ENCODE peak calls at places on chromosomes 7 and 10, in eight cellular contexts. F is gastrocnemius medialis, U is testis, C is uterus, G is A549, H is Peyer's patch, D is IMR-90, K is heart left ventricle. B is an unnamed sample.
A peak's percentile ranks its signal among the peaks of the same experiment; 100 is the strongest.

GRCh38 chr7:94182066-94182465 is 177.9 kb upstream of the BET1 start:
- DNase-seq in F (no peak), U (no peak), C (no peak), G (peak; percentile 61), H (no peak), D (peak; percentile 98), K (no peak), B (no peak)

GRCh38 chr7:4472739-4473138 is 209.4 kb upstream of the FOXK1 start:
- DNase-seq in F (no peak), U (no peak), C (no peak), G (no peak), H (no peak), D (no peak), K (no peak), B (no peak)

GRCh38 chr10:110993024-110993693 is 73.8 kb downstream of the SHOC2 start:
- DNase-seq in F (no peak), U (no peak), C (no peak), G (no peak), H (no peak), D (peak; percentile 91), K (no peak), B (no peak)

GRCh38 chr10:42954776-42955492 is 121.9 kb upstream of the RET start:
- DNase-seq in F (no peak), U (no peak), C (no peak), G (no peak), H (peak; percentile 33), D (no peak), K (peak; percentile 9), B (peak; percentile 61)

GRCh38 chr7:138697535-138698182 is 3.5 kb downstream of the SVOPL start:
- DNase-seq in F (no peak), U (no peak), C (no peak), G (no peak), H (no peak), D (no peak), K (no peak), B (no peak)

GRCh38 chr10:31136951-31137885 is 105.6 kb upstream of the ZNF438 start:
- DNase-seq in F (no peak), U (no peak), C (no peak), G (no peak), H (no peak), D (peak; percentile 69), K (no peak), B (no peak)

GRCh38 chr10:28047061-28047460 is 48.2 kb upstream of the ODAD2 start:
- DNase-seq in F (no peak), U (no peak), C (no peak), G (no peak), H (no peak), D (no peak), K (no peak), B (no peak)

GRCh38 chr10:13049774-13050420 is 48.4 kb upstream of the CCDC3 start:
- DNase-seq in F (no peak), U (no peak), C (no peak), G (no peak), H (no peak), D (no peak), K (no peak), B (no peak)

GRCh38 chr10:44030132-44030531 is 354.8 kb downstream of the CXCL12 start:
- DNase-seq in F (no peak), U (no peak), C (no peak), G (no peak), H (no peak), D (no peak), K (no peak), B (no peak)

GRCh38 chr10:101961591-101962498 is 94.1 kb downstream of the ARMH3 start:
- DNase-seq in F (peak; percentile 82), U (peak; percentile 90), C (no peak), G (no peak), H (no peak), D (peak; percentile 41), K (peak; percentile 82), B (no peak)

GRCh38 chr10:3499120-3499519 is 285.9 kb downstream of the KLF6 start:
- DNase-seq in F (no peak), U (no peak), C (no peak), G (peak; percentile 38), H (no peak), D (peak; percentile 64), K (no peak), B (no peak)

GRCh38 chr10:78549536-78549935 is 515.9 kb downstream of the RPS24 start:
- DNase-seq in F (no peak), U (no peak), C (no peak), G (no peak), H (peak; percentile 21), D (no peak), K (no peak), B (no peak)

GRCh38 chr7:42831953-42832522 is 79.8 kb downstream of the C7orf25 start:
- DNase-seq in F (no peak), U (no peak), C (no peak), G (no peak), H (no peak), D (no peak), K (no peak), B (no peak)

GRCh38 chr7:30411897-30412296 is 66.7 kb downstream of the NOD1 start:
- DNase-seq in F (no peak), U (no peak), C (no peak), G (no peak), H (no peak), D (no peak), K (no peak), B (no peak)

GRCh38 chr10:115082521-115082920 is 10.6 kb upstream of the ATRNL1 start:
- DNase-seq in F (no peak), U (no peak), C (no peak), G (no peak), H (no peak), D (no peak), K (no peak), B (no peak)

DNA sequence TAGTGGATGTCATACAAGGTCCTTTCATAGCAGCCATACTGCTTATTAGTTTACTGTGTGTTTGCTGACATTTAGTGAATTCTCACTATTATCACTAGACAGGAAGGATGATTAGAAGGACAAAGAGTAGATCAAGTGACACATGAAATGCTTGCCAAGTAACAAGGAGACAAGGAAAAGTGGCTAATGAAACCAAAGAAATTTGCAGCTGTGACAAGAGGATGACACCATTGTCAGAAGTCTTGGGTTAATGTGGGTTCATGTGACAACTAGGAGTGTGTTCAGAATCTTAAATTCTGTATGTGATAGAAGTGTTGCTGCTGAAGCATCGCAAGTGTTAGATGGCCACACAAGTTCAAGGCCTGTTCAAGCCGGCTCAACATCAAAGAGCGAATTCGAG is 40.8 kb upstream of the FAM180A start:
- DNase-seq in F (no peak), U (no peak), C (no peak), G (no peak), H (no peak), D (no peak), K (no peak), B (no peak)
- TF ChIP-seq POLR2A in F (no peak), U (no peak), C (no peak), G (no peak), H (no peak), D (no peak), K (no peak), B (no peak)

GRCh38 chr10:71213761-71214440 is 1.5 kb downstream of the UNC5B start:
- DNase-seq in F (no peak), U (peak; percentile 56), C (peak; percentile 66), G (peak; percentile 33), H (peak; percentile 53), D (peak; percentile 80), K (no peak), B (peak; percentile 68)

GRCh38 chr10:71216363-71216695 is 4.0 kb downstream of the UNC5B start:
- DNase-seq in F (no peak), U (no peak), C (no peak), G (no peak), H (peak; percentile 28), D (no peak), K (no peak), B (peak; percentile 22)

GRCh38 chr10:71216751-71217265 is 4.4 kb downstream of the UNC5B start:
- DNase-seq in F (peak; percentile 10), U (no peak), C (no peak), G (no peak), H (peak; percentile 39), D (no peak), K (no peak), B (peak; percentile 54)

GRCh38 chr10:71213127-71213616 is 802 bp downstream of the UNC5B start:
- DNase-seq in F (peak; percentile 60), U (peak; percentile 70), C (peak; percentile 73), G (peak; percentile 75), H (peak; percentile 77), D (peak; percentile 84), K (no peak), B (peak; percentile 71)

DNA sequence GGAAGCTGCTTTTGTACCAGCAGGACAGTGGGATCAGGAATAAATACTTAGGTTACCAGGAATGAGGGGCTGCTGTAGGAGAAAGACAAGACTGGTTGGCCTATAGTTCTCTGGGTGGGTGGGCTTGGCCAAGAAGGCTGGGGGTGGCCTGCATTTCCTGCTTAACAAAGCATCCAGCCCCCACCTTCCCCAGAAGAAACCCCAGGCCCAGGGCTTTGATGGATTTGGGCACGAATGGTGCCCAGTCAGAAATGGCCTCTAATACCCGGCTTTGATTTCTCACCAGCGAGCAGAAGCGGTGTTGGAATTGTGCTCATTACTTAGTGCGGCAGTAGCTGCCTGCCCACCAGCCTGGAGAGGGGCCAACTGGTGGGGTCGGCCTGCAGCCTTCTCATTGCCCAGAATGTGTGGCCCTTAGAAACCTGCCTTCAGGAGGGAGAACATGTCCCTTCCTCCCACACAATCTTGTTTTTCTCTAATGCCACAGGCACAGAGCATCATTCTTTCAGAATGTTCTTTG is 2.3 kb downstream of the UNC5B start:
- DNase-seq in F (no peak), U (no peak), C (no peak), G (no peak), H (peak; percentile 29), D (no peak), K (no peak), B (peak; percentile 52)
- H3K4me3 ChIP-seq in F (no peak overlapping the region), U (no peak overlapping the region), C (no peak overlapping the region), G (no peak overlapping the region), H (no peak overlapping the region), D (no peak overlapping the region), K (peak overlapping the region; percentile 86), B (no peak overlapping the region)

GRCh38 chr7:148862481-148862880 is 21.6 kb downstream of the EZH2 start:
- DNase-seq in F (no peak), U (no peak), C (no peak), G (no peak), H (no peak), D (no peak), K (no peak), B (no peak)
- H3K4me1 ChIP-seq in F (no peaks in the 10 kb centered on the region), U (peaks cover 3% of the 10 kb centered on the region), C (no peaks in the 10 kb centered on the region), G (peaks cover 3% of the 10 kb centered on the region), H (no peaks in the 10 kb centered on the region), D (no peaks in the 10 kb centered on the region), K (no peaks in the 10 kb centered on the region), B (no peaks in the 10 kb centered on the region)

GRCh38 chr10:29326299-29326698 is 37.4 kb downstream of the LYZL1 start:
- DNase-seq in F (no peak), U (no peak), C (no peak), G (no peak), H (no peak), D (no peak), K (no peak), B (no peak)

GRCh38 chr10:29329420-29329819 is 40.5 kb downstream of the LYZL1 start:
- DNase-seq in F (no peak), U (no peak), C (peak; percentile 46), G (no peak), H (no peak), D (peak; percentile 20), K (no peak), B (no peak)

GRCh38 chr10:29328988-29329387 is 40.1 kb downstream of the LYZL1 start:
- DNase-seq in F (peak; percentile 48), U (peak; percentile 39), C (peak; percentile 31), G (no peak), H (peak; percentile 54), D (peak; percentile 64), K (peak; percentile 53), B (no peak)

GRCh38 chr10:29324220-29324831 is 35.5 kb downstream of the LYZL1 start:
- DNase-seq in F (no peak), U (peak; percentile 37), C (no peak), G (no peak), H (no peak), D (peak; percentile 41), K (no peak), B (no peak)

GRCh38 chr10:29326886-29327789 is 38.3 kb downstream of the LYZL1 start:
- DNase-seq in F (no peak), U (no peak), C (no peak), G (peak; percentile 18), H (no peak), D (no peak), K (no peak), B (no peak)
- TF ChIP-seq POLR2A in F (no peak), U (no peak), C (no peak), G (no peak), H (no peak), D (no peak), K (no peak), B (no peak)

B was measured in spleen.